ENCODE peak calls at places on chromosomes 4 and X, in five cellular contexts. L, B, M, O and A are unnamed samples.

GRCh38 chr4:7355795-7356194 is 78.9 kb downstream of the PSAPL1 start:
- DNase-seq in O (no peak), B (no peak), L (no peak), M (no peak), A (no peak)

GRCh38 chrX:14359727-14360126 is 169.6 kb upstream of the GLRA2 start:
- DNase-seq in L (no peak), B (no peak), O (no peak), M (no peak), A (no peak)

GRCh38 chrX:129842510-129843208 is 1.0 kb downstream of the ZDHHC9 start:
- DNase-seq in O (peak), M (peak), B (peak), L (no peak), A (peak)

GRCh38 chr4:69833251-69833650 is 26.7 kb downstream of the SULT1E1 start:
- DNase-seq in O (no peak), B (no peak), M (no peak), L (no peak), A (no peak)

GRCh38 chrX:23883737-23884354 is 23.9 kb downstream of the APOO start:
- DNase-seq in M (peak), L (peak), B (no peak), O (no peak), A (no peak)

GRCh38 chr4:102734591-102735385 is 26.0 kb downstream of the MANBA start:
- DNase-seq in O (no peak), B (no peak), M (peak), L (no peak), A (no peak)

GRCh38 chr4:5399790-5400421 is 308.5 kb downstream of the EVC2 start:
- DNase-seq in M (peak), O (no peak), B (no peak), L (no peak), A (no peak)

GRCh38 chrX:34563061-34563460 is 94.0 kb downstream of the TMEM47 start:
- DNase-seq in L (no peak), O (no peak), M (no peak), B (no peak), A (no peak)

GRCh38 chr4:25817059-25817681 is 45.6 kb downstream of the SEL1L3 start:
- DNase-seq in B (no peak), L (peak), O (no peak), M (peak), A (no peak)

GRCh38 chr4:90495936-90496335 is 368.7 kb downstream of the CCSER1 start:
- DNase-seq in O (no peak), L (no peak), M (no peak), B (no peak), A (no peak)

GRCh38 chr4:101621120-101621519 is 169.4 kb upstream of the BANK1 start:
- DNase-seq in O (no peak), M (peak), B (no peak), L (peak), A (no peak)

GRCh38 chrX:84189125-84189524 is 1.1 kb upstream of the RPS6KA6 start:
- DNase-seq in B (no peak), O (no peak), L (no peak), M (no peak), A (no peak)

GRCh38 chr4:152307669-152308068 is 228.2 kb downstream of the FBXW7 start:
- DNase-seq in B (no peak), M (no peak), L (no peak), O (no peak), A (no peak)

GRCh38 chr4:26238782-26239647 is 81.8 kb upstream of the RBPJ start:
- DNase-seq in O (no peak), L (peak), M (peak), B (no peak), A (peak)

GRCh38 chr4:15065516-15065915 is 63.2 kb downstream of the CPEB2 start:
- DNase-seq in L (no peak), O (no peak), M (no peak), B (no peak), A (no peak)

GRCh38 chrX:119482497-119483480 is 14.5 kb downstream of the SLC25A5 start:
- DNase-seq in B (peak), M (peak), O (peak), L (no peak), A (peak)

GRCh38 chrX:153593811-153594500 is 5.0 kb downstream of the CCNQ start:
- DNase-seq in B (no peak), O (no peak), L (no peak), M (no peak), A (no peak)

GRCh38 chrX:17007134-17007768 is 60.8 kb downstream of the REPS2 start:
- DNase-seq in B (no peak), M (no peak), L (no peak), O (no peak), A (no peak)

GRCh38 chr4:188399834-188400233 is 260.6 kb downstream of the TRIML1 start:
- DNase-seq in L (no peak), M (no peak), O (no peak), B (no peak), A (no peak)

GRCh38 chrX:1165535-1166196 is 46.8 kb downstream of the CRLF2 start:
- DNase-seq in L (no peak), M (peak), B (peak), O (no peak), A (peak)

GRCh38 chr4:24611575-24611974 is 27.2 kb upstream of the DHX15 start:
- DNase-seq in O (no peak), L (no peak), B (no peak), M (no peak), A (no peak)

GRCh38 chr4:155929833-155930232 is 23.8 kb downstream of the CTSO start:
- DNase-seq in M (no peak), O (no peak), L (no peak), B (no peak), A (no peak)